ENCODE peak calls at places on chromosome 3, in seven cellular contexts. V is neural progenitor cell, K is RWPE1, Z is psoas muscle, N is A549, C is colonic mucosa, L is osteocyte. G is an unnamed sample.

GRCh38 chr3:115623414-115623868 is at the start of gene GAP43:
- DNase-seq in L (no peak), Z (peak; percentile 48), V (peak; percentile 66), C (no peak), K (peak; percentile 11), N (peak; percentile 8), G (peak; percentile 44)

GRCh38 chr3:26997226-26997625 is 372.0 kb downstream of the NEK10 start:
- DNase-seq in L (no peak), C (no peak), V (no peak), K (no peak), Z (no peak), N (no peak), G (no peak)

GRCh38 chr3:177610677-177611654 is 413.7 kb upstream of the TBL1XR1 start:
- DNase-seq in N (no peak), K (no peak), Z (no peak), C (peak; percentile 90), V (no peak), L (no peak), G (no peak)

GRCh38 chr3:77197408-77197807 is 157.5 kb downstream of the ROBO2 start:
- DNase-seq in V (no peak), C (no peak), Z (no peak), K (no peak), N (no peak), L (no peak), G (no peak)

GRCh38 chr3:114480442-114480841 is 186.6 kb downstream of the TIGIT start:
- DNase-seq in N (no peak), L (no peak), K (no peak), Z (no peak), V (no peak), C (no peak), G (no peak)

GRCh38 chr3:100556656-100557310 is 52.6 kb upstream of the ADGRG7 start:
- DNase-seq in N (no peak), K (peak; percentile 68), L (no peak), Z (no peak), V (no peak), C (no peak), G (no peak)

GRCh38 chr3:172982731-172983364 is 158.2 kb downstream of the SPATA16 start:
- DNase-seq in V (no peak), N (no peak), K (no peak), C (no peak), L (no peak), Z (no peak), G (no peak)

GRCh38 chr3:57065588-57065987 is 5.1 kb downstream of the SPATA12 start:
- DNase-seq in K (no peak), L (no peak), Z (no peak), V (no peak), N (peak; percentile 18), C (no peak), G (peak; percentile 6)

GRCh38 chr3:136891934-136892855 is 30.2 kb downstream of the NCK1 start:
- DNase-seq in L (no peak), Z (no peak), N (no peak), V (no peak), C (no peak), K (no peak), G (peak; percentile 22)

GRCh38 chr3:170096342-170096741 is 58.5 kb downstream of the GPR160 start:
- DNase-seq in C (no peak), L (no peak), K (no peak), N (no peak), V (no peak), Z (no peak), G (no peak)

GRCh38 chr3:129249284-129250065 is at the start of gene COPG1:
- DNase-seq in N (peak; percentile 90), C (peak; percentile 88), K (peak; percentile 95), V (peak; percentile 94), Z (peak; percentile 94), L (peak; percentile 96), G (peak; percentile 76)

GRCh38 chr3:55877703-55878102 is 390.6 kb upstream of the WNT5A start:
- DNase-seq in N (no peak), V (peak; percentile 47), Z (no peak), L (no peak), K (no peak), C (no peak), G (no peak)

GRCh38 chr3:170703121-170703588 is 117.3 kb upstream of the SLC7A14 start:
- DNase-seq in V (no peak), L (no peak), C (no peak), N (no peak), K (peak; percentile 51), Z (no peak), G (peak; percentile 83)

GRCh38 chr3:42432485-42432884 is 22.1 kb upstream of the LYZL4 start:
- DNase-seq in N (no peak), Z (no peak), K (no peak), V (no peak), L (no peak), C (no peak), G (no peak)
- TF ChIP-seq CTCF in N (no peak), Z (no peak), K (no peak), V (no peak), L (no peak), C (no peak), G (no peak)

DNA sequence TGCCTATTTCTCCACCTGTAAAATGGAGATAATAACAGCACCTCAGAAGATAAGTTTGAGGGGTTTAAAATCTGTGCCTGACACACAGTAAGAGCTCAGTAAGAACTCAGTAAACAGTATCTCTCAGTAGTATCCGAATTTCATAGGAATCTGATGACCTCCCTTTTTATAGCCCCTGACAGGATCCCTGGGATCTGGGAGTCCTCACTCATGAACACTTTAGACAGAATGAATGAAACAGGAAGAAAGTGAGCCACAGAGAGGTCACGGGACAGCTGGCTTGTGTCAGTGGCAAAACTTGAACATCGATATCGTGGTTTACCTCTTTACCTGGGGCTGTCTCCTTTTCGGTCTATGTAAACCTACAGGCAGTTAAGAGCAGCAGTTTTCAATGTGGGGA is 51.2 kb downstream of the LRTM1 start:
- DNase-seq in K (no peak), L (no peak), V (no peak), C (no peak), N (no peak), Z (no peak), G (no peak)
- TF ChIP-seq CTCF in K (no peak), L (no peak), V (no peak), C (no peak), N (no peak), Z (no peak), G (no peak)

DNA sequence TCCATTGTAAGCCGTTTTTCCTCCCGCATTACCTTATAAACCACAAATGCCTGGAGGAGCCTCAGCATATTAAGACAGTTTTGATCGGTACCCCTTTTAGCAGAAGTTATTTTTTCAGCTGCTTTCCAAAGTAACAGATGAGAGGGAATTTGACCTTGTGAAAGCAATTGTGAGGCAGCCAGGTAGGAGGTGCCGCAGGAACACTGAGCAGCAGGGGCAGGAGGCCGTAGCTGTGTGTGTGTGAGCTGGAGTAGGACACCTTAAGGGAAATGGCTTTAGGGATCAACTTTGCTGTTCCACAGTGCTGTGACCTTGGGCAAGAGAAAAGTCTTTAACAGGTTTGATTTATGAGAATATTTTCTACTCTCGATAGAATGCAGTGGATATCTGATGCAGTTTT is 482.1 kb downstream of the IL5RA start:
- DNase-seq in C (no peak), L (no peak), V (no peak), Z (no peak), K (no peak), N (no peak), G (no peak)
- TF ChIP-seq CTCF in C (no peak), L (no peak), V (no peak), Z (no peak), K (no peak), N (no peak), G (no peak)

GRCh38 chr3:186109897-186110803 is 1.3 kb upstream of the ETV5 start:
- DNase-seq in K (no peak), V (peak; percentile 67), L (no peak), C (peak; percentile 30), N (peak; percentile 10), Z (peak; percentile 73), G (no peak)

GRCh38 chr3:186110975-186111974 is 2.4 kb upstream of the ETV5 start:
- DNase-seq in L (no peak), N (no peak), Z (no peak), V (no peak), C (no peak), K (no peak), G (no peak)

GRCh38 chr3:186107148-186108105 is 1.5 kb downstream of the ETV5 start:
- DNase-seq in L (peak; percentile 86), K (peak; percentile 77), C (peak; percentile 70), Z (peak; percentile 69), V (peak; percentile 93), N (peak; percentile 54), G (peak; percentile 54)

GRCh38 chr3:186108106-186108940 is 566 bp downstream of the ETV5 start:
- DNase-seq in Z (peak; percentile 72), K (peak; percentile 70), L (peak; percentile 91), N (peak; percentile 76), C (peak; percentile 37), V (peak; percentile 88), G (peak; percentile 62)

GRCh38 chr3:186108941-186109865 is at the start of gene ETV5:
- DNase-seq in C (peak; percentile 99), K (peak; percentile 100), N (peak; percentile 97), V (peak; percentile 99), L (peak; percentile 100), Z (peak; percentile 100), G (peak; percentile 99)
- TF ChIP-seq CTCF in C (no peak), K (no peak), N (no peak), V (no peak), L (no peak), Z (no peak), G (no peak)

GRCh38 chr3:11014253-11014652 is 21.7 kb downstream of the SLC6A1 start:
- DNase-seq in N (no peak), L (no peak), C (no peak), K (no peak), V (no peak), Z (no peak), G (no peak)
- TF ChIP-seq CTCF in N (no peak), L (no peak), C (no peak), K (no peak), V (no peak), Z (no peak), G (no peak)

GRCh38 chr3:155983834-155984474 is 113.5 kb downstream of the GMPS start:
- DNase-seq in V (no peak), N (no peak), L (no peak), C (no peak), K (no peak), Z (no peak), G (no peak)
- TF ChIP-seq CTCF in V (no peak), N (no peak), L (no peak), C (no peak), K (no peak), Z (no peak), G (peak; percentile 29)

GRCh38 chr3:147384210-147385058 is 21.9 kb downstream of the ZIC4 start:
- DNase-seq in K (no peak), N (no peak), C (no peak), Z (no peak), V (peak; percentile 73), L (peak; percentile 81), G (no peak)
- TF ChIP-seq CTCF in K (no peak), N (no peak), C (no peak), Z (no peak), V (peak; percentile 74), L (no peak), G (no peak)

GRCh38 chr3:141050913-141051632 is at the start of gene SPSB4:
- DNase-seq in V (peak; percentile 97), C (no peak), Z (peak; percentile 93), L (peak; percentile 93), N (peak; percentile 57), K (peak; percentile 68), G (no peak)
- TF ChIP-seq CTCF in V (peak; percentile 57), C (no peak), Z (peak; percentile 63), L (peak; percentile 62), N (no peak), K (peak; percentile 12), G (peak; percentile 26)

G was measured in foreskin keratinocyte.